ENCODE peak calls at places on chromosomes 7 and 10, in five cellular contexts. One of them, this sample, is unnamed.
A peak's percentile ranks its signal among the peaks of the same experiment; 100 is the strongest.

GRCh38 chr10:103895458-103896186 is 22.4 kb downstream of the STN1 start:
- DNase-seq in MM.1S: no peak
- DNase-seq in stimulated activated CD4-positive, alpha-beta T cell treated with anti-CD3 and anti-CD28 coated beads, Interleukin-12 subunit alpha, Interleukin-12 subunit beta, amount 100 ng/mL, for 4 hours: no peak
- DNase-seq in cardiac fibroblast: peak; percentile 51
- DNase-seq in fibroblast of lung: peak; percentile 69
- DNase-seq in this sample: no peak

GRCh38 chr7:1546909-1547776 is 8.9 kb downstream of the TMEM184A start:
- DNase-seq in cardiac fibroblast: no peak
- DNase-seq in fibroblast of lung: no peak
- DNase-seq in MM.1S: no peak
- DNase-seq in stimulated activated CD4-positive, alpha-beta T cell treated with anti-CD3 and anti-CD28 coated beads, Interleukin-12 subunit alpha, Interleukin-12 subunit beta, amount 100 ng/mL, for 4 hours: no peak
- DNase-seq in this sample: no peak

GRCh38 chr7:4824120-4824775 is 37.6 kb downstream of the PAPOLB start:
- DNase-seq in fibroblast of lung: peak; percentile 10
- DNase-seq in cardiac fibroblast: no peak
- DNase-seq in stimulated activated CD4-positive, alpha-beta T cell treated with anti-CD3 and anti-CD28 coated beads, Interleukin-12 subunit alpha, Interleukin-12 subunit beta, amount 100 ng/mL, for 4 hours: no peak
- DNase-seq in MM.1S: no peak
- DNase-seq in this sample: no peak

GRCh38 chr10:130531312-130531711 is 395.1 kb downstream of the GLRX3 start:
- DNase-seq in MM.1S: no peak
- DNase-seq in stimulated activated CD4-positive, alpha-beta T cell treated with anti-CD3 and anti-CD28 coated beads, Interleukin-12 subunit alpha, Interleukin-12 subunit beta, amount 100 ng/mL, for 4 hours: no peak
- DNase-seq in fibroblast of lung: no peak
- DNase-seq in cardiac fibroblast: no peak
- DNase-seq in this sample: no peak

GRCh38 chr10:101319241-101319915 is 34.6 kb upstream of the BTRC start:
- DNase-seq in cardiac fibroblast: peak; percentile 11
- DNase-seq in fibroblast of lung: no peak
- DNase-seq in MM.1S: no peak
- DNase-seq in stimulated activated CD4-positive, alpha-beta T cell treated with anti-CD3 and anti-CD28 coated beads, Interleukin-12 subunit alpha, Interleukin-12 subunit beta, amount 100 ng/mL, for 4 hours: no peak
- DNase-seq in this sample: no peak

GRCh38 chr10:47181057-47181849 is 118.7 kb upstream of the GDF10 start:
- DNase-seq in cardiac fibroblast: no peak
- DNase-seq in fibroblast of lung: no peak
- DNase-seq in MM.1S: no peak
- DNase-seq in stimulated activated CD4-positive, alpha-beta T cell treated with anti-CD3 and anti-CD28 coated beads, Interleukin-12 subunit alpha, Interleukin-12 subunit beta, amount 100 ng/mL, for 4 hours: no peak
- DNase-seq in this sample: no peak

GRCh38 chr10:102773986-102774385 is 30.2 kb downstream of the WBP1L start:
- DNase-seq in cardiac fibroblast: peak; percentile 62
- DNase-seq in fibroblast of lung: no peak
- DNase-seq in stimulated activated CD4-positive, alpha-beta T cell treated with anti-CD3 and anti-CD28 coated beads, Interleukin-12 subunit alpha, Interleukin-12 subunit beta, amount 100 ng/mL, for 4 hours: no peak
- DNase-seq in MM.1S: no peak
- DNase-seq in this sample: peak; percentile 20

GRCh38 chr7:794671-795329 is 37.5 kb upstream of the SUN1 start:
- DNase-seq in fibroblast of lung: no peak
- DNase-seq in MM.1S: no peak
- DNase-seq in stimulated activated CD4-positive, alpha-beta T cell treated with anti-CD3 and anti-CD28 coated beads, Interleukin-12 subunit alpha, Interleukin-12 subunit beta, amount 100 ng/mL, for 4 hours: no peak
- DNase-seq in cardiac fibroblast: no peak
- DNase-seq in this sample: no peak

GRCh38 chr7:112905950-112906349 is 115.8 kb upstream of the TMEM168 start:
- DNase-seq in stimulated activated CD4-positive, alpha-beta T cell treated with anti-CD3 and anti-CD28 coated beads, Interleukin-12 subunit alpha, Interleukin-12 subunit beta, amount 100 ng/mL, for 4 hours: no peak
- DNase-seq in cardiac fibroblast: no peak
- DNase-seq in MM.1S: no peak
- DNase-seq in fibroblast of lung: no peak
- DNase-seq in this sample: no peak

GRCh38 chr7:2515424-2516193 is 4.0 kb upstream of the LFNG start:
- DNase-seq in MM.1S: no peak
- DNase-seq in stimulated activated CD4-positive, alpha-beta T cell treated with anti-CD3 and anti-CD28 coated beads, Interleukin-12 subunit alpha, Interleukin-12 subunit beta, amount 100 ng/mL, for 4 hours: no peak
- DNase-seq in cardiac fibroblast: no peak
- DNase-seq in fibroblast of lung: no peak
- DNase-seq in this sample: no peak

GRCh38 chr10:109892087-109892486 is 31.2 kb downstream of the XPNPEP1 start:
- DNase-seq in cardiac fibroblast: no peak
- DNase-seq in stimulated activated CD4-positive, alpha-beta T cell treated with anti-CD3 and anti-CD28 coated beads, Interleukin-12 subunit alpha, Interleukin-12 subunit beta, amount 100 ng/mL, for 4 hours: no peak
- DNase-seq in fibroblast of lung: no peak
- DNase-seq in MM.1S: no peak
- DNase-seq in this sample: no peak

GRCh38 chr10:100522945-100523344 is 3.3 kb upstream of the SEC31B start:
- DNase-seq in cardiac fibroblast: no peak
- DNase-seq in stimulated activated CD4-positive, alpha-beta T cell treated with anti-CD3 and anti-CD28 coated beads, Interleukin-12 subunit alpha, Interleukin-12 subunit beta, amount 100 ng/mL, for 4 hours: no peak
- DNase-seq in fibroblast of lung: no peak
- DNase-seq in MM.1S: no peak
- DNase-seq in this sample: no peak

GRCh38 chr10:88979153-88979562 is 11.4 kb upstream of the FAS start:
- DNase-seq in fibroblast of lung: peak; percentile 79
- DNase-seq in MM.1S: no peak
- DNase-seq in cardiac fibroblast: peak; percentile 92
- DNase-seq in stimulated activated CD4-positive, alpha-beta T cell treated with anti-CD3 and anti-CD28 coated beads, Interleukin-12 subunit alpha, Interleukin-12 subunit beta, amount 100 ng/mL, for 4 hours: no peak
- DNase-seq in this sample: no peak

GRCh38 chr7:41993173-41993867 is 243.7 kb downstream of the GLI3 start:
- DNase-seq in fibroblast of lung: peak; percentile 89
- DNase-seq in MM.1S: no peak
- DNase-seq in cardiac fibroblast: peak; percentile 85
- DNase-seq in stimulated activated CD4-positive, alpha-beta T cell treated with anti-CD3 and anti-CD28 coated beads, Interleukin-12 subunit alpha, Interleukin-12 subunit beta, amount 100 ng/mL, for 4 hours: no peak
- DNase-seq in this sample: no peak

This sample was measured in HL-60.